ENCODE peak calls at places on chromosomes 5 and 9, in four cellular contexts. X, B, T and G are unnamed samples.

GRCh38 chr5:169300468-169301385 is at the start of gene SLIT3:
- DNase-seq in B (peak; percentile 69), X (peak; percentile 61), T (peak; percentile 78), G (peak; percentile 91)

GRCh38 chr5:71882826-71883744 is 164.0 kb downstream of the CARTPT start:
- DNase-seq in B (no peak), T (peak; percentile 28), X (no peak), G (no peak)

GRCh38 chr9:93296889-93297480 is 113.0 kb downstream of the WNK2 start:
- DNase-seq in T (no peak), X (no peak), B (no peak), G (no peak)

GRCh38 chr5:1358726-1359025 is 13.8 kb upstream of the CLPTM1L start:
- DNase-seq in X (no peak), B (no peak), T (no peak), G (no peak)

GRCh38 chr9:98228392-98229089 is 26.9 kb downstream of the TBC1D2 start:
- DNase-seq in B (no peak), T (no peak), X (no peak), G (no peak)

GRCh38 chr5:131810510-131811249 is 13.9 kb upstream of the FNIP1 start:
- DNase-seq in X (peak; percentile 17), T (no peak), B (no peak), G (peak; percentile 34)

GRCh38 chr5:107289030-107289714 is 381.6 kb downstream of the EFNA5 start:
- DNase-seq in T (no peak), X (no peak), B (no peak), G (no peak)

GRCh38 chr9:136700959-136701664 is 11.3 kb upstream of the DIPK1B start:
- DNase-seq in B (peak; percentile 64), T (no peak), X (no peak), G (no peak)

GRCh38 chr9:130128782-130129424 is 43.3 kb upstream of the NCS1 start:
- DNase-seq in T (peak; percentile 99), B (peak; percentile 72), X (peak; percentile 69), G (peak; percentile 91)

GRCh38 chr5:34598177-34598794 is 57.8 kb upstream of the RAI14 start:
- DNase-seq in X (no peak), B (no peak), T (peak; percentile 96), G (peak; percentile 94)

GRCh38 chr9:88187631-88188030 is 49.4 kb upstream of the SPATA31C2 start:
- DNase-seq in X (no peak), B (no peak), T (no peak), G (peak; percentile 26)

GRCh38 chr5:140245354-140245753 is 57.5 kb downstream of the PFDN1 start:
- DNase-seq in X (no peak), T (no peak), B (no peak), G (peak; percentile 60)

GRCh38 chr5:134545070-134545868 is 19.8 kb downstream of the JADE2 start:
- DNase-seq in X (peak; percentile 74), T (no peak), B (peak; percentile 69), G (peak; percentile 47)

DNA sequence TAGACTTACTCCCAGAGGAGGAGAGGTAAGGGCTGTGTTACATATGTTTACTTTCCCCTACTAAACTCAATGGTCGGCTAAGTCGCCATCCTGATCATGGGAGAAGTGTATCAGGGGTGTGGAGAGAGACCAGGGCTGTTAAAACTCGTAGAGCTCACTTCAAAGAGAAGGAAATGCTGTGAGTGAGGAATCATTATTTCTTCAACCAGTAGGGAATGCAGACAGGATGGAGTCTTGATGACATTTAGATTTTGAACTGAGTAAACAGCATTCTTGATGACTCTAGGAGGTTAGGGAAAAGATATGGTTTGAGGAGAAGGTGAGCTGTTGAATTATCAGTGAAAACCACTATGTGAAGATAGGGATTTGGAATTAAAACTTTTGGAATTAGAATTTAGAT is 17.3 kb downstream of the RECK start:
- DNase-seq in T (peak; percentile 31), B (no peak), X (no peak), G (no peak)
- TF ChIP-seq CTCF in T (no peak), B (no peak), X (no peak), G (no peak)

GRCh38 chr5:167721926-167722440 is 569.5 kb upstream of the WWC1 start:
- DNase-seq in B (no peak), X (no peak), T (no peak), G (no peak)

GRCh38 chr5:167720676-167721260 is 570.7 kb upstream of the WWC1 start:
- DNase-seq in T (peak; percentile 79), B (no peak), X (no peak), G (peak; percentile 31)

GRCh38 chr5:167725741-167726140 is 565.7 kb upstream of the WWC1 start:
- DNase-seq in B (no peak), T (no peak), X (no peak), G (no peak)

GRCh38 chr5:167720201-167720600 is 571.2 kb upstream of the WWC1 start:
- DNase-seq in B (no peak), X (no peak), T (no peak), G (no peak)

DNA sequence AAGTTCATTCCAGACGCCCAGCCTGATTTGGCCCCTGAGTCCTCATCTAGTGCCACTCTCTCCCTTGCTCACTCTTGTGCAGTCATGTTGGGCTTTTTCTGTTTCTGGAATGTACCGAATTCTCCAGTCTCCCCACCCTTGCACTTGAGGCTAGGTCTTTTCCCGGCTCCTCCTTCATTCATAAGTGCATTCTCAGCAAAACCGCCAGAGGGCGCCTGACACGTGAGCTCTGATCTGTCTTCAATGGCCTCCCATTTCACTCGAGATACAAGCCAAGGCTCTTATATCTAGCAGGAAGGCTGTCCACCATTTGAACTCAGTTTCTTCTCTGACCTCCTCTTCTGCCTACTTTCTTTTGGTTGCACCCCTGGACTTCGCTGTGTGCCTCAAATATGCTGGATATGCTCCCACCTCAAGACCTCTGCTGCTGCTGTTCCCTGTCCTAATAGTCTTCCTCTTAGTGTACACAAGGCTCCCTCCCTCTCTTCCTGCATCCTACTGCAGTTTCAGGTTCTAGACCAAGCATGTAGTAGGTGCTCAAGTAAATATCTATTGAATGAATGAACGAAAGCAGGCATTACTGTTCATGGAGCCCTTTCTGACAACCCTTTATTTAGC is 568.1 kb upstream of the WWC1 start:
- DNase-seq in X (peak; percentile 60), T (peak; percentile 64), B (peak; percentile 80), G (peak; percentile 85)
- TF ChIP-seq CTCF in X (peak; percentile 88), T (peak; percentile 91), B (peak; percentile 87), G (peak; percentile 84)

DNA sequence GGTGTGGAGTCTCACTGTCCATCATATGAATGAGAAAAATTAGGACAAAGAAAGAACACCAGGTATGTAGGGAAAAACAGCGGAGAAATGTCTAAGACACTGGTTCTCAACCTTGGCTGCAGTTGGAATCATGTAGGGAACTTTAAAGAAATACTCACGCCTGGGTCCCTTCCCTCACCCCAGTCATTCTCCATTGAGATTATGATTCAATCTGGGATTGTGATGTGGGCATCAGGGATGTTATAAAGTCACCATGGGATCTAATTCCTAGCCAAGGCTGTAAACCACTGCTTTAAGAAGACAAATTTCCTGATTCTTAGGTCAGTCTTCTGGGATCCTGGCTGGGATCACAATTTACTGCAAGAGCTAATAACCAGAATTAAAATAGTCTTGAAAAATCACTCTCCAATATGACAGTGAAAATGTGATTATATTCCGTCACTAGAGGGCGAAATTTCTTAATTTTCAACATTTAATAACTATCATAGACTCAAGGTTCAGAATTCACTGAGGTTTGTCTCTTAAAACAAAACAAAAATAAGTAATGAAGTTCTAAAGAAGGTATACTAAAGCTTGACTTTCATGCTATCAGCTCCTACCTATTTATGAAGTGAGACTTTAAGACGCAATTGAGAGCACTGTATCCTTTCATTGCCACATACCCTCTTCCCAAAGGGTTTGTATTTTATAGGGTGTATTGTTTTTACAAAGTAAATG is 60.5 kb downstream of the GLDC start:
- DNase-seq in B (no peak), X (no peak), T (peak; percentile 20), G (peak; percentile 60)
- TF ChIP-seq CTCF in B (peak; percentile 56), X (peak; percentile 58), T (peak; percentile 41), G (peak; percentile 23)

DNA sequence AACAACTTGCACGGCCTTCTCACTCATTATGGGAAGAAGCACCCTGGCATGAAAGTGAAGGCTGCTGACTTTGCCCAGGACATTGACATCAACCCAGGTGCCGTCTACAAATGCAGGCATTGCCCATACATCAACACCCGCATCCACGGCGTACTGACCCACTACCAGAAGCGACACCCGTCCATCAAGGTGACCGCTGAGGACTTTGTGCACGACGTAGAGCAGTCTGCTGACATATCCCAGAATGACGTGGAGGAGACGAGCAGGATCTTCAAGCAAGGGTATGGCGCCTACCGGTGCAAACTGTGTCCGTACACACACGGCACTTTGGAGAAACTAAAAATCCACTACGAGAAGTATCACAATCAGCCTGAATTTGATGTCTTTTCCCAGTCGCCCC is 65.4 kb downstream of the ZNF462 start:
- DNase-seq in T (no peak), B (no peak), X (no peak), G (no peak)
- TF ChIP-seq CTCF in T (no peak), B (no peak), X (no peak), G (no peak)

DNA sequence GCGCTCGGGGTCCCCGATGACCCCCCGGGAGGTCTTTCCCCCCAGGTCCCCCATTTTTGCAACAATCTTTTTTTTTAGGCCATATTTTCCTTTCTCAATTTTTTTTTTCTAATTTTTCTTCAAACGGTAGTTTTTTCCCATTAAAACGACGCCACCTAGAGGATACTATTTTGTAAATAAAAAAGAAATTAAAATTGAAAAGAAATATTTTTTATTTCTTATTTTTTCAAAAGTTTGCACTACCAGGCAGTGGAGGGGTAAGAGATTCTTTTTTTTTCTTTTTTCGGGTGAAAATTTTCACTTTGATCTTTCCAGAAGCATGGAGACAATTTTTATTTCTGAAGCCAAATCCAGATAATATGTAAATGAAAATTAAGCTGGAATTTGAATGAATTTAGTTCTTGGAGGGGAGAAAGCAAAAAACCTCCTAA is 712 bp downstream of the ZNF618 start:
- DNase-seq in X (no peak), T (no peak), B (no peak), G (peak; percentile 51)
- TF ChIP-seq CTCF in X (peak; percentile 53), T (peak; percentile 37), B (peak; percentile 52), G (peak; percentile 38)

DNA sequence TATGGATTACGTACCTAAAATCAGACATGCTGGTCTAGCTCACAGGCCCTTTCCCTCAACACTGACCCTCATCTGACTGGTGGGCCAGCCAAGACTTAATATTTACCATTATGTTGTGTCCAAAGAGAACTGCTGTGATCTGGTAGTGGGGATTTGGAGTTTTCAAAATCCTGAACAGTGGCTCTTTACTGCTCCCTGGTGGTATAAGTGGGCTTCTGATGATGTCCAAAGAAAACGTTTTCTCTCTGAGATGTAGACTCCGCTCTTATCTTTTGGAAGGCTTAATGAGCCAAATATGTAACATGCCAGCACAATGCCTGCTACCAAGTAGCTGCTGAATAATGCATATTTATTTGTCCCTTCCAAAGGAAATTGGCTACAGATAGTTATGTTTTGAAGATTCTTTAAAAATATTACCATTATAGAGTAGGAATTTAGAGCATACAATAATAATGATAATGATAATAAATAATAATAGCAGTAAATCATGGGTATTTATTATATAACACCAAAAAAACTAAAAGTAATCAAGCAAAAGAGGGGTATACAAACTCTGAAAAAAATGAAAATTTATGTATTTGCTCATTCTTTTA is 406.6 kb upstream of the TNC start:
- DNase-seq in T (peak; percentile 59), X (no peak), B (no peak), G (peak; percentile 77)
- TF ChIP-seq CTCF in T (peak; percentile 90), X (peak; percentile 71), B (peak; percentile 74), G (peak; percentile 76)

GRCh38 chr5:173669483-173669882 is 53.0 kb upstream of the BOD1 start:
- DNase-seq in B (peak; percentile 48), X (no peak), T (no peak), G (no peak)
- TF ChIP-seq CTCF in B (no peak), X (no peak), T (no peak), G (no peak)

GRCh38 chr5:19538607-19539006 is 449.4 kb downstream of the CDH18 start:
- DNase-seq in X (no peak), B (no peak), T (no peak), G (no peak)
- TF ChIP-seq CTCF in X (no peak), B (no peak), T (no peak), G (no peak)

GRCh38 chr9:22469928-22470544 is 23.4 kb downstream of the DMRTA1 start:
- DNase-seq in X (no peak), T (peak; percentile 10), B (no peak), G (peak; percentile 51)
- TF ChIP-seq CTCF in X (peak; percentile 57), T (peak; percentile 75), B (peak; percentile 64), G (peak; percentile 67)

GRCh38 chr5:2703041-2703440 is 48.4 kb downstream of the IRX2 start:
- DNase-seq in T (no peak), B (no peak), X (no peak), G (no peak)
- TF ChIP-seq CTCF in T (no peak), B (no peak), X (no peak), G (no peak)